ENCODE peak calls at places on chromosome 4, in six cellular contexts. R is GM12878; U is CD8-positive, alpha-beta T cell; J is lower lobe of right lung; Z is lung; I is neural progenitor cell. B is an unnamed sample. For H3K4me1 and H3K36me3, the result is how much of the 10 kb centered on the place peaks cover.

GRCh38 chr4:121358473-121358872 is 22.3 kb downstream of the QRFPR start:
- DNase-seq in I (no peak), R (no peak), U (no peak), J (no peak), Z (no peak), B (no peak)

GRCh38 chr4:16026155-16026761 is 57.6 kb downstream of the PROM1 start:
- DNase-seq in I (peak), Z (no peak), R (peak), U (no peak), J (no peak), B (peak)

GRCh38 chr4:68272860-68273259 is 27.4 kb upstream of the TMPRSS11B start:
- DNase-seq in U (no peak), R (no peak), J (no peak), I (peak), Z (no peak), B (no peak)

GRCh38 chr4:78551420-78552351 is at the start of gene ANXA3:
- DNase-seq in R (no peak), Z (peak), J (peak), U (no peak), I (peak), B (peak)

GRCh38 chr4:82429728-82430192 is 502 bp downstream of the HNRNPDL start:
- DNase-seq in J (no peak), R (no peak), U (peak), Z (no peak), I (peak), B (no peak)

GRCh38 chr4:185589067-185589844 is 53.9 kb upstream of the PDLIM3 start:
- DNase-seq in R (no peak), U (no peak), J (no peak), Z (no peak), I (no peak), B (no peak)

GRCh38 chr4:128471576-128471975 is 184.0 kb upstream of the PGRMC2 start:
- DNase-seq in I (no peak), R (no peak), U (no peak), Z (no peak), J (no peak), B (no peak)

GRCh38 chr4:100421356-100421978 is 96.4 kb downstream of the EMCN start:
- DNase-seq in R (no peak), J (no peak), Z (no peak), U (no peak), I (peak), B (no peak)

GRCh38 chr4:125891597-125892258 is 577.0 kb downstream of the FAT4 start:
- DNase-seq in J (no peak), U (no peak), I (no peak), Z (no peak), R (no peak), B (no peak)

GRCh38 chr4:111475001-111475400 is 670.3 kb upstream of the FAM241A start:
- DNase-seq in J (no peak), R (no peak), Z (no peak), U (no peak), I (peak), B (no peak)

GRCh38 chr4:155271557-155271956 is 63.1 kb downstream of the NPY2R start:
- DNase-seq in Z (no peak), R (no peak), U (no peak), I (peak), J (no peak), B (no peak)

GRCh38 chr4:76213415-76214268 is at the start of gene SCARB2:
- DNase-seq in Z (peak), R (no peak), I (peak), U (peak), J (peak), B (peak)
- H3K4me1 ChIP-seq in Z (under half), R (under half), I (under half), U (under half), J (half or more), B (under half)

GRCh38 chr4:69833251-69833650 is 26.7 kb downstream of the SULT1E1 start:
- DNase-seq in U (no peak), R (no peak), Z (no peak), J (no peak), I (no peak), B (no peak)
- H3K27ac ChIP-seq in U (no peak), R (no peak), Z (no peak), J (no peak), I (no peak), B (no peak)

GRCh38 chr4:83734576-83734975 is 198.7 kb downstream of the GPAT3 start:
- DNase-seq in J (no peak), R (no peak), Z (no peak), I (no peak), U (no peak), B (no peak)

DNA sequence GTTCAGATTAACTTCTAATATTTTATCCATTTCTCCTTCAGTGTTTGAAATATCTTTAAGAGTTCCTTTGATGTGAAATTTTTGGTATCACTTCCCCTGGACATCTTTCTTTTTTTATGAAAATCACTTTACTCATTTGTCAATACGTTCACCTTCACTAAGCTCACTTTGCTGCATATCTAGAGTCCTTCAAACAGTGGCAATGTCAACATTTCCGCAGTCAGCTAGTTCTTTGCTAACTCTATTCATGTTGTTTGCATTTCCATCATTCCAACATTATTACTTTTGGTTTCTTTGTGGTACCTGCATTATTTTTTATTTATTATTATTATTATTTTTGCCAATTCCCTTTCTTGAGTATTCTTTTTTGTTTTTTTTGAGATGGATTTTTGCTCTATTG is 203.0 kb downstream of the GPAT3 start:
- DNase-seq in R (no peak), I (no peak), J (no peak), Z (no peak), U (no peak), B (no peak)
- H3K36me3 ChIP-seq in R (under half), I (under half), J (under half), Z (under half), U (under half), B (under half)

GRCh38 chr4:57083107-57083506 is 27.1 kb downstream of the IGFBP7 start:
- DNase-seq in R (no peak), J (no peak), Z (no peak), U (no peak), I (no peak), B (no peak)

GRCh38 chr4:57077550-57078311 is 32.5 kb downstream of the IGFBP7 start:
- DNase-seq in J (no peak), I (no peak), Z (no peak), U (no peak), R (no peak), B (no peak)

GRCh38 chr4:57081651-57082349 is 28.4 kb downstream of the IGFBP7 start:
- DNase-seq in Z (no peak), U (no peak), I (no peak), J (no peak), R (no peak), B (no peak)

GRCh38 chr4:57078685-57079521 is 31.3 kb downstream of the IGFBP7 start:
- DNase-seq in U (no peak), R (no peak), Z (no peak), J (peak), I (peak), B (peak)

DNA sequence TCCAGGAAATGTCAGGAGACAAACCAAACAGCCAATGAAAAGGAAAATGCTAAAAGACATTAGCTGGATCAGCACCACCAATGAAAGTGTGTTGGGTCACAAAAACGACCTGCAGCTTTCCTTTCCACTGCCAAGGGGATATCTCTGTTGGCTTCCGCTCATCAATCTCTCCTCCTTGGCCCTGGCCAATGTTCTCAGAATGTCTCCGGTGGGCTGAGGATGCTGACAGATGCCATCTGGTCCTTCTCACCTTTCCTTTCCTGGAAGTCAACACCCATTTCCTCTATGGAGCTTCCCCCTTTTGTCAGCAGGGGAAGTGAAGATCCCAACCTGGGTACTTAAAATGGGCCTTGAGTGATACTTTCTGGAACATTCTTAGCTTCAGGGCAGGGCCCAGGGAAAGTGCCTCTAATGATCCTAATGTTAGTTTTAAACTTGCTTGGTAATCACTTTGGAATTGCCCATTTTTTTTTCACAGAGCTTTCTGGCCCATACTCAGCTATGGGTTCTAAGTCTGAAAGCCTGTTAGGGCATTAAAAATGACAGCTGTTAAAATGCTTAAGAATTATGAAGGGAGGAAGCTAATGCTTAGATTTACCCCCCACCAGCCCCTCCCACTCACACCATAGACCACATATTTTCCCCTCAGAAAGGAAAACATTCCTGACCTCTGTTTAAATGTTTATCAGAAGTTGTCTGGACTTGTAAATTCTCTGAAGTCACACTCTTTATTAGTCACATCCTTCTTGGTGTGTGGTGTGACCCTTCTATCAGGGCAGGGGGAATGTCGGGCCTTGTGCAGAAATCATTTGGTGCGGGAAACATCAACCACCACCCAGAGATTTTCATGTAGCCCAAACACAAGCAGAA is 29.2 kb downstream of the IGFBP7 start:
- DNase-seq in I (no peak), Z (no peak), R (no peak), J (no peak), U (no peak), B (peak)
- H3K4me1 ChIP-seq in I (under half), Z (under half), R (under half), J (under half), U (under half), B (under half)

GRCh38 chr4:23884261-23884660 is 5.6 kb downstream of the PPARGC1A start:
- DNase-seq in R (no peak), U (no peak), J (no peak), I (no peak), Z (no peak), B (no peak)

GRCh38 chr4:23884731-23885130 is 5.1 kb downstream of the PPARGC1A start:
- DNase-seq in I (no peak), J (no peak), R (no peak), Z (no peak), U (no peak), B (no peak)

GRCh38 chr4:23887989-23888388 is 1.9 kb downstream of the PPARGC1A start:
- DNase-seq in J (no peak), I (no peak), Z (no peak), R (no peak), U (no peak), B (peak)

GRCh38 chr4:23887173-23887572 is 2.7 kb downstream of the PPARGC1A start:
- DNase-seq in R (no peak), I (no peak), J (no peak), Z (no peak), U (no peak), B (no peak)

DNA sequence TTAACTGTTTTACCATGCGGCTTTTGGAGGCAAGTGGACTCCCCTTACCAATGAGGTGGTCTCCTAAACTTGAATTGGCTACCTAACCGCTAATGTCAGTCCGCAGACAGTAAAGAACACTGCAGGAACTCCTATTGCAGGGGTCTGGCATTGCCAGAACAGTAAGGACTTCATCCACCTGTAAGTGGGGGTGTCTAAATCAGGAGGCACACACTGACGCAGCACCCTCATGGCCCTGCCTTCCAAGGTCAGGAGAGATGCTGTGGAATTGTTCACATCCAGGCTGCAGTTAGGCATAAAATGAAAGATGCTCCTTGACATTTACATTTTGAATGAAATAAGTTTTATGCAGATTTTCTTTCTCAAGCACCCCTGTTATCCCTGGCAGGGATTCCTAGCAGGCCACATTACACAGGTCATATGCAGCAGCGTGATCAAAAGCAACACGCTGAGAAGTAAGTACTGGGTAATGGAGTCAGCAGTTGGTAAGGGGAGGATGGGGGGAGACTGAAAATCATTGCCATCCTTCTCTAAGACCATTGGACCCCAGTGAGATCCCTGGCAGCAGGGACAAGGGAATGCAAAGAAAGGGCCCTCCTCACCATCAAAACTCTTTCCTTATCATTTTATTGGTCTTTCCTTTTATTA is 3.8 kb downstream of the PPARGC1A start:
- DNase-seq in R (no peak), I (no peak), U (no peak), J (no peak), Z (no peak), B (no peak)
- H3K27ac ChIP-seq in R (no peak), I (no peak), U (no peak), J (no peak), Z (no peak), B (no peak)

GRCh38 chr4:10079951-10080873 is 36.4 kb downstream of the WDR1 start:
- DNase-seq in J (peak), R (no peak), U (no peak), I (no peak), Z (no peak), B (no peak)
- H3K36me3 ChIP-seq in J (half or more), R (half or more), U (half or more), I (under half), Z (under half), B (under half)

DNA sequence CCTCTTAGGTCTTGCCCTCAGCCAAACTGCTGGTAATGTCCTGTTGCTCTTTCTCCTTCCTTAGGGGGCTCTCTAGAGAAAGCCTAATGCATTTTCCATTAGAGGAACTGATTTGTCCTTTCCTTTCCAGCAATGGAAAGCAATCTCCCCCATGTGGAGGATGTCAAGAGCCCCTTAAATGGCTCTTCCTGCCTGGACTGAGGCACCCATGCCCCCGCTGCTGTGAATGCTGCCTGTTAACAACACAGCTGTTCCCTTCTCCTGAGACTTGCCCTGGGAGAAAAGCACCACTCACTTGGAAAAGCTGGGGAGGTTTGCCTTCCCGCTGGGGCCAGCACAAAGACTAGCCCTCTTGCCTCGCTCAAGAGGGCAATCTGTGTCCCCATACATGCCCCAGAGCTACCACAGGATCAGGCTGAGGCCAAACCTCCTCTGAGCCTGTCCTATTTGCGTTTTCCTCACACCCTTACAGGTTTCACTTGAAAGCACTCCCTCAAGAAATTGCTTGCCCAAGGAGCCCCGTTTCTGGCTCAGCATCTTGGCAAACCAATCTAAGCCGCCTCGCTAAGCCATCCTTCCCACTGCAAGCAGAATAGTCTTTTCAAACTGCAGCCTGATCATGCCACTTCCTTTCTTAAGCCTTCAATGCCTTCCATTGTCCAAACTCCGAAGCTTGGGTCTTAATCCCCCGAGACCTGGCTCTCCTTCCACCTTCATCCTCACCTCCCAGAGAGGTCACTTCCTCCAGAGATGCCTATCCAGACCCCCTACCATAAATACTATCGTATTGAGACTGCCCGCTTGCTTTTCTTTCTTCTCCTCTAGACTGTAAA is 23.2 kb upstream of the SMIM20 start:
- DNase-seq in U (no peak), I (peak), Z (no peak), J (no peak), R (no peak), B (no peak)
- H3K4me1 ChIP-seq in U (under half), I (under half), Z (under half), J (under half), R (under half), B (under half)

GRCh38 chr4:117429061-117429460 is 343.7 kb upstream of the TRAM1L1 start:
- DNase-seq in Z (no peak), I (peak), U (no peak), J (no peak), R (no peak), B (no peak)

GRCh38 chr4:117429506-117429905 is 344.1 kb upstream of the TRAM1L1 start:
- DNase-seq in I (no peak), Z (no peak), U (no peak), R (no peak), J (no peak), B (no peak)

DNA sequence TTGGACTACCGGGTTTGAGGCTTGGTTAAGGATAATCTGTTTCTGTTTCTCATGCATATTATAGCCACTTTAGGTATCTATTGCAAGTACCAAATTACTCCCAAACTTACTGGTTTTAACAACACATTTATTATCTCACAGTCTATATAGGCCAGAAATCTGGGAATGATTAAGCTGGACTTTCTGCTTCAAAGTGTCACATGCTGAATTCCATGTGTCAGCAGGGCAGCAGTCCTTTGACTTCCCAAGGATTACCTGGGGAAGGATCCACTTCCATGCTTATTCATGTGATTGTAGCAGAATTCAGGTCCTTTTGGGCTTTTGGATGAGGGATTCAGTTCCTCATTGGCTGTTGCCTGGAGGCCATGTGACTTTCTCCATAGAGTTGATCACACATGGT is 349.0 kb upstream of the TRAM1L1 start:
- DNase-seq in Z (no peak), J (no peak), R (no peak), U (no peak), I (no peak), B (no peak)
- H3K27ac ChIP-seq in Z (no peak), J (no peak), R (no peak), U (no peak), I (no peak), B (no peak)

DNA sequence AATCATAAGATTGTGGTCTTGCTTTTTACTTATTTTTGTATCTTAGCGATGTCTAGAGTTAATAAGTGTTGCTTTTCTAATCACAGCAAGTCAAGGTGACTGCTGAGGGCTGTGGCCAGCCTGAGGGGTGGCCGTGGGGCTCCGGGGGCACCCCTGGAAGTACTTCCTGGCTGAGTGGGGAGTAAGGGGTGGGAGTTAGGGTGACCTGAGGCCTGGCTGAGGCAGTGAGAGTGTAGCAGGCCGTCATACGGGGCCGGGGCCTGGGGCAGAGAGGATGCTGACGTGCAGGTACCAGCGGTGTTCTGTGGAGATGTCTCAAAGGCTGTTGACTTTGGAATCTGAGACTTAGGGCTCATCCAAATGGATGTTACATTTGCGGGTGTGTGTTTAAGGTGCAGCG is 29.3 kb downstream of the PIGG start:
- DNase-seq in J (no peak), I (no peak), R (no peak), U (no peak), Z (no peak), B (no peak)
- H3K36me3 ChIP-seq in J (half or more), I (under half), R (under half), U (under half), Z (under half), B (under half)

B was measured in prostate gland.